ENCODE peak calls at places on chromosomes 16 and 17, in five cellular contexts. D is left lung, C is right cardiac atrium, V is cardiac muscle cell, M is fibroblast of lung. U is an unnamed sample.

GRCh38 chr17:74212913-74213791 is at the start of gene TTYH2:
- DNase-seq in D (peak; percentile 93), C (peak; percentile 95), V (peak; percentile 93), M (peak; percentile 88), U (peak; percentile 92)

GRCh38 chr16:1154291-1154886 is 1.5 kb downstream of the CACNA1H start:
- DNase-seq in D (no peak), C (no peak), V (no peak), M (no peak), U (no peak)

GRCh38 chr16:85394511-85395206 is 218.5 kb upstream of the GSE1 start:
- DNase-seq in D (peak; percentile 18), C (peak; percentile 32), V (no peak), M (no peak), U (no peak)

GRCh38 chr16:72905581-72905980 is 142.3 kb downstream of the ZFHX3 start:
- DNase-seq in D (no peak), C (no peak), V (no peak), M (no peak), U (no peak)

GRCh38 chr16:81180578-81180977 is 57.9 kb upstream of the BCO1 start:
- DNase-seq in D (no peak), C (no peak), V (no peak), M (no peak), U (no peak)

GRCh38 chr17:47999612-48000011 is 28.7 kb downstream of the CDK5RAP3 start:
- DNase-seq in D (no peak), C (no peak), V (no peak), M (no peak), U (no peak)

GRCh38 chr16:14300631-14301149 is 229.6 kb downstream of the MRTFB start:
- DNase-seq in D (peak; percentile 81), C (peak; percentile 86), V (peak; percentile 89), M (peak; percentile 88), U (peak; percentile 85)

GRCh38 chr17:61219460-61219859 is 180.2 kb upstream of the TBX2 start:
- DNase-seq in D (no peak), C (peak; percentile 63), V (peak; percentile 71), M (peak; percentile 82), U (no peak)

GRCh38 chr17:45170280-45170975 is 8.8 kb downstream of the HEXIM2 start:
- DNase-seq in D (no peak), C (no peak), V (no peak), M (no peak), U (no peak)

GRCh38 chr17:36949461-36949927 is 740 bp downstream of the AATF start:
- DNase-seq in D (no peak), C (no peak), V (no peak), M (peak; percentile 60), U (no peak)

GRCh38 chr16:65781363-65781762 is 585.1 kb upstream of the CDH5 start:
- DNase-seq in D (no peak), C (no peak), V (peak; percentile 36), M (no peak), U (no peak)

GRCh38 chr16:3285131-3285530 is 1.8 kb downstream of the ZNF263 start:
- DNase-seq in D (no peak), C (peak; percentile 41), V (no peak), M (no peak), U (no peak)

GRCh38 chr17:43542854-43543253 is 3.3 kb downstream of the ETV4 start:
- DNase-seq in D (no peak), C (no peak), V (no peak), M (no peak), U (no peak)

GRCh38 chr16:67240506-67240905 is 6.8 kb downstream of the FHOD1 start:
- DNase-seq in D (peak; percentile 88), C (no peak), V (no peak), M (no peak), U (no peak)

GRCh38 chr17:35368086-35368824 is 5.2 kb downstream of the SLFN11 start:
- DNase-seq in D (peak; percentile 43), C (no peak), V (peak; percentile 54), M (peak; percentile 53), U (no peak)

GRCh38 chr16:30113711-30114333 is 485 bp upstream of the GDPD3 start:
- DNase-seq in D (no peak), C (no peak), V (no peak), M (no peak), U (no peak)
- H3K27ac ChIP-seq in D (no peak overlapping the region), C (no peak overlapping the region), V (peak overlapping the region; percentile 4), M (peak overlapping the region; percentile 10), U (no peak overlapping the region)

GRCh38 chr17:72534776-72535175 is 414.0 kb downstream of the SOX9 start:
- DNase-seq in D (no peak), C (no peak), V (no peak), M (no peak), U (no peak)

GRCh38 chr17:72534265-72534664 is 413.4 kb downstream of the SOX9 start:
- DNase-seq in D (no peak), C (no peak), V (no peak), M (no peak), U (no peak)

GRCh38 chr17:72536788-72537187 is 416.0 kb downstream of the SOX9 start:
- DNase-seq in D (no peak), C (no peak), V (no peak), M (no peak), U (no peak)

GRCh38 chr17:72535779-72536178 is 415.0 kb downstream of the SOX9 start:
- DNase-seq in D (no peak), C (no peak), V (no peak), M (no peak), U (no peak)

DNA sequence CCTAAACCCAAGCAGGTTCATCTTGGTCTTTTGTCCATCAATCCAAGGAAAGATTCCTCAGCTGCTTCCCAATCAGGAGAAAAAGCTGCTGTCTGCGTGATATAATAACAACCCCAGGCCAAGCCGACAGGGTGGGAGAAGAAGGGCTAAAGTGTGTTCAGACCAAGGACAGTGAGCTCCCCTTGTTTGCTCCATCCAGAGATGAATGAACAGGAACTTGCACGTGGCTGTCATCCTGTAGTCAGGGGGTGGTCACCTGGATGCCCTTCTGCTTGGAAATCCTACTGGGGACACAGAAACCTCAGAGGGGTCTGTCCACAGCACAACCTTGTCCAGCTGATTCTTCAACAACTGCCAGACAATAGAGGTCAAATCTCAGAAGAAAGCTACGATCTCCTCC is 414.5 kb downstream of the SOX9 start:
- DNase-seq in D (no peak), C (no peak), V (no peak), M (no peak), U (no peak)
- H3K27ac ChIP-seq in D (no peak overlapping the region), C (no peak overlapping the region), V (no peak overlapping the region), M (no peak overlapping the region), U (no peak overlapping the region)

GRCh38 chr17:4939554-4939803 is 367 bp downstream of the SLC25A11 start:
- DNase-seq in D (no peak), C (peak; percentile 71), V (no peak), M (no peak), U (no peak)

GRCh38 chr17:4940625-4941021 is 555 bp downstream of the RNF167 start:
- DNase-seq in D (no peak), C (peak; percentile 67), V (no peak), M (no peak), U (no peak)

GRCh38 chr17:4942760-4943508 is 2.9 kb downstream of the RNF167 start:
- DNase-seq in D (no peak), C (no peak), V (no peak), M (no peak), U (no peak)

GRCh38 chr17:4939804-4940624 is at the start of the genes RNF167 and SLC25A11:
- DNase-seq in D (peak; percentile 96), C (peak; percentile 97), V (peak; percentile 100), M (peak; percentile 100), U (peak; percentile 96)

GRCh38 chr17:4941027-4941610 is 1.1 kb downstream of the RNF167 start:
- DNase-seq in D (no peak), C (no peak), V (no peak), M (no peak), U (no peak)
- H3K27ac ChIP-seq in D (peak overlapping the region; percentile 96), C (peak overlapping the region; percentile 98), V (peak overlapping the region; percentile 88), M (peak overlapping the region; percentile 89), U (peak overlapping the region; percentile 82)

DNA sequence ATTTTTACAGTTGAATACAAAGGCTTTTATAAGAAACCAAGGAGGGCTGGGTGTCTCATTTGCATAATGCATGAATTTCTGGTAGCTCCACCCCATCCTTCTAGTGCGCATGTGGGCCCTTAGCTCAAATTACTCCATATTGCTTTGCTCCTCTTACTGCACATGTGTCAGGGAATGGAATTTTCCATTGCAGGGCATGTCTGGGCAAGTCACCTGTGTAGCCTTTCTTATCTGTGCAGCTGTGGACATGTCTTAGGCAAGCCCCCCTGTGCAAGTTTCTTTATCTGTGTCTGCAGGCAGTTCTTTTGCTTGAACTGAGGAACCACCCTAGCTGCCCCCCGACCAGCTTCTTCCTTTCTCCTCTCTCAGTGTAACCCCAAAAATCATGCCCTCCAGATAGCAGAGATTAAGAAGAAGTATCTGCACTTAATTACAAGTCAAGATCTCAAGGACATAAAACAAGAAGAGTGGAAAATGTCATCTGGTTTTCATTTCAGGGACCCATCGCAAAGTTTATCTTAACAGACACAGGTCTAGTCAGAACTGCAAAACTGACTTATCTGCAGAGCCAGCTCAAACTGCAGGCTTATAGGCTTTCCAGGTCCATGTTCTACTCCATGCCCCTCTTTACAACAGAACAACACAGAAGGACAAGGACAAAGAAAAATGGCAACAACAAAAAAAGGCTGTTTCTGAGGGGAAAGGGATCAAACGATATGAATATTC is 137.9 kb upstream of the HS3ST4 start:
- DNase-seq in D (no peak), C (no peak), V (no peak), M (peak; percentile 1), U (no peak)
- H3K27ac ChIP-seq in D (no peak overlapping the region), C (no peak overlapping the region), V (peak overlapping the region; percentile 76), M (no peak overlapping the region), U (no peak overlapping the region)

GRCh38 chr17:75287221-75287620 is 2.0 kb downstream of the SLC25A19 start:
- DNase-seq in D (no peak), C (no peak), V (no peak), M (no peak), U (no peak)

GRCh38 chr17:75289832-75290337 is 652 bp upstream of the SLC25A19 start:
- DNase-seq in D (peak; percentile 80), C (peak; percentile 81), V (peak; percentile 68), M (peak; percentile 82), U (peak; percentile 52)

GRCh38 chr17:75288784-75289121 is 480 bp downstream of the SLC25A19 start:
- DNase-seq in D (peak; percentile 67), C (no peak), V (no peak), M (no peak), U (no peak)

GRCh38 chr17:75289122-75289831 is at the start of gene SLC25A19:
- DNase-seq in D (peak; percentile 99), C (peak; percentile 99), V (peak; percentile 99), M (peak; percentile 98), U (peak; percentile 99)

DNA sequence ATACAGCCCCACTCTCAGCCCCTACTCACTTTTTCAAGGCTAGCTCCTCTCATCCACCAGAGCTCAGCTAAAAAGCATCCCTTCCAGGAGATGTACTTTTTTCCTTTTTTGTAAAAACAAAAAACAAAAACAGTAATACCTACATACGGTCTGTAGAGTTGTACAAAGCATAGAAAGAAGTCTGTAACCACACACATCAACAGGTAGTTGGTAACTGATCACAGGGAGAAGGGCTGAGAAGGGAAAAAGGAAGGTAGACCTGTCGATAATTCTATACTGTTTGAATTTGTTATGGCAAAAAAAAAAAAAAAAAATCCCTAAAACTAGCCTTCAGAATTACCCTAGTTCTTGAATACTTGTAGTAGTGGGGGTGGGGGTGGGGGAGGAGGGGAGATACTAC is 874 bp downstream of the SLC25A19 start:
- DNase-seq in D (no peak), C (no peak), V (no peak), M (no peak), U (no peak)
- H3K27ac ChIP-seq in D (no peak overlapping the region), C (no peak overlapping the region), V (no peak overlapping the region), M (no peak overlapping the region), U (peak overlapping the region; percentile 98)

GRCh38 chr16:15574614-15574948 is 68.4 kb downstream of the MARF1 start:
- DNase-seq in D (no peak), C (no peak), V (no peak), M (no peak), U (no peak)
- H3K27ac ChIP-seq in D (no peak overlapping the region), C (no peak overlapping the region), V (no peak overlapping the region), M (no peak overlapping the region), U (no peak overlapping the region)

U was measured in body of pancreas.